ENCODE peak calls at places on chromosomes 5 and 9, in nine cellular contexts. C is neural progenitor cell, N is heart right ventricle, L is aorta, B is cardiac muscle cell, V is breast epithelium, M is K562, G is lung, I is fibroblast of lung. F is an unnamed sample.

GRCh38 chr5:82019342-82020138 is 47.7 kb downstream of the ATG10 start:
- DNase-seq in L (no peak), V (no peak), B (no peak), I (no peak), G (no peak), N (no peak), C (peak), M (no peak), F (no peak)

GRCh38 chr9:121286688-121286972 is 18.7 kb downstream of the GSN start:
- DNase-seq in C (no peak), M (no peak), I (no peak), G (no peak), L (no peak), N (no peak), B (no peak), V (no peak), F (no peak)

GRCh38 chr5:122967085-122967484 is 69.4 kb downstream of the PPIC start:
- DNase-seq in V (no peak), G (no peak), N (no peak), M (no peak), C (no peak), B (no peak), I (no peak), L (no peak), F (no peak)

GRCh38 chr5:74286734-74287705 is 353.5 kb downstream of the ENC1 start:
- DNase-seq in I (no peak), B (no peak), G (no peak), V (no peak), N (no peak), M (no peak), L (no peak), C (no peak), F (no peak)

GRCh38 chr5:120124961-120125360 is 339.1 kb upstream of the PRR16 start:
- DNase-seq in I (peak), G (no peak), L (no peak), M (no peak), B (no peak), V (no peak), N (no peak), C (no peak), F (no peak)

GRCh38 chr5:116732591-116732990 is 158.0 kb upstream of the SEMA6A start:
- DNase-seq in B (no peak), V (no peak), C (no peak), L (no peak), I (no peak), G (no peak), N (no peak), M (no peak), F (no peak)

GRCh38 chr9:136483589-136484152 is 831 bp upstream of the SEC16A start:
- DNase-seq in V (peak), L (peak), I (peak), B (peak), G (peak), N (peak), M (peak), C (peak), F (peak)

GRCh38 chr5:19555876-19556275 is 432.1 kb downstream of the CDH18 start:
- DNase-seq in V (no peak), M (no peak), I (no peak), L (no peak), C (no peak), G (no peak), B (no peak), N (no peak), F (no peak)

GRCh38 chr5:132055808-132056609 is 4.4 kb upstream of the IL3 start:
- DNase-seq in M (no peak), L (peak), I (no peak), G (peak), B (no peak), C (no peak), V (no peak), N (no peak), F (peak)

GRCh38 chr9:108687360-108687981 is 168.3 kb downstream of the ACTL7B start:
- DNase-seq in G (no peak), L (no peak), V (no peak), M (no peak), N (no peak), B (no peak), I (peak), C (no peak), F (no peak)

GRCh38 chr9:126301985-126302603 is 24.5 kb upstream of the MVB12B start:
- DNase-seq in N (no peak), M (peak), I (peak), B (peak), C (peak), V (peak), G (peak), L (no peak), F (peak)

GRCh38 chr9:127252405-127253093 is 12.0 kb upstream of the GARNL3 start:
- DNase-seq in B (no peak), C (no peak), N (no peak), G (no peak), V (no peak), M (no peak), I (peak), L (no peak), F (no peak)

GRCh38 chr5:36661446-36662220 is 55.2 kb downstream of the SLC1A3 start:
- DNase-seq in C (no peak), M (no peak), B (no peak), L (no peak), I (no peak), N (no peak), V (no peak), G (no peak), F (no peak)

GRCh38 chr5:81855576-81855975 is 104.7 kb upstream of the SSBP2 start:
- DNase-seq in N (no peak), I (no peak), L (no peak), G (no peak), M (no peak), V (no peak), C (no peak), B (no peak), F (no peak)

GRCh38 chr9:17330097-17330496 is 195.3 kb downstream of the CNTLN start:
- DNase-seq in L (no peak), B (no peak), I (peak), V (no peak), M (no peak), C (no peak), G (no peak), N (no peak), F (no peak)

GRCh38 chr9:121997791-121998190 is 95.3 kb downstream of the TTLL11 start:
- DNase-seq in M (no peak), I (peak), N (no peak), L (no peak), V (no peak), G (no peak), C (no peak), B (no peak), F (no peak)

GRCh38 chr5:25090818-25091217 is 446.0 kb upstream of the CDH10 start:
- DNase-seq in B (no peak), C (no peak), N (no peak), M (no peak), V (no peak), L (no peak), G (no peak), I (peak), F (no peak)

GRCh38 chr5:181084631-181085195 is 44.6 kb downstream of the BTNL9 start:
- DNase-seq in N (no peak), L (no peak), M (no peak), G (no peak), V (no peak), B (no peak), I (no peak), C (no peak), F (no peak)

GRCh38 chr5:123881791-123882244 is 369.8 kb downstream of the CSNK1G3 start:
- DNase-seq in L (no peak), C (no peak), V (no peak), M (no peak), B (no peak), I (peak), G (no peak), N (no peak), F (no peak)

GRCh38 chr9:132551556-132551955 is 30.9 kb upstream of the BARHL1 start:
- DNase-seq in C (no peak), V (no peak), I (no peak), M (no peak), G (no peak), L (no peak), N (no peak), B (no peak), F (no peak)

GRCh38 chr9:17775646-17776045 is 196.8 kb downstream of the SH3GL2 start:
- DNase-seq in C (no peak), V (no peak), B (no peak), N (no peak), L (no peak), M (no peak), I (no peak), G (no peak), F (no peak)

GRCh38 chr9:122954253-122954691 is 13.5 kb downstream of the RABGAP1 start:
- DNase-seq in C (no peak), G (no peak), B (no peak), V (no peak), L (no peak), N (no peak), M (no peak), I (peak), F (no peak)

GRCh38 chr5:74873525-74874249 is 7.5 kb upstream of the FAM169A start:
- DNase-seq in L (no peak), B (no peak), N (no peak), G (no peak), V (no peak), C (no peak), I (no peak), M (no peak), F (no peak)

GRCh38 chr5:157459715-157460599 is at the start of gene NIPAL4:
- DNase-seq in N (no peak), G (no peak), V (no peak), L (peak), C (peak), M (no peak), I (no peak), B (peak), F (peak)

GRCh38 chr5:152549709-152550108 is 144.6 kb upstream of the NMUR2 start:
- DNase-seq in I (no peak), L (no peak), M (no peak), C (no peak), G (no peak), N (no peak), V (no peak), B (no peak), F (no peak)

GRCh38 chr5:172162348-172162747 is 25.7 kb downstream of the STK10 start:
- DNase-seq in L (no peak), V (no peak), B (no peak), C (peak), I (peak), G (no peak), M (no peak), N (no peak), F (no peak)

GRCh38 chr5:151038801-151039238 is 18.4 kb downstream of the GPX3 start:
- DNase-seq in C (no peak), G (no peak), B (no peak), N (no peak), V (no peak), L (peak), I (no peak), M (no peak), F (no peak)

GRCh38 chr5:82355921-82356454 is 77.8 kb upstream of the RPS23 start:
- DNase-seq in N (no peak), B (no peak), G (no peak), L (no peak), M (no peak), V (no peak), I (peak), C (no peak), F (no peak)

GRCh38 chr5:179330186-179330900 is 14.9 kb downstream of the ADAMTS2 start:
- DNase-seq in N (no peak), L (peak), B (no peak), C (no peak), M (no peak), G (no peak), I (no peak), V (no peak), F (no peak)

GRCh38 chr5:17185776-17186175 is 31.7 kb upstream of the BASP1 start:
- DNase-seq in B (no peak), M (no peak), V (peak), N (no peak), G (no peak), I (peak), C (no peak), L (no peak), F (no peak)

GRCh38 chr5:74296685-74297084 is 343.8 kb downstream of the ENC1 start:
- DNase-seq in N (no peak), B (no peak), L (no peak), C (no peak), G (no peak), V (no peak), I (peak), M (no peak), F (no peak)

GRCh38 chr9:14030350-14030823 is 283.6 kb downstream of the NFIB start:
- DNase-seq in N (no peak), I (peak), B (no peak), L (no peak), C (no peak), M (no peak), V (no peak), G (no peak), F (no peak)

GRCh38 chr9:89431930-89432725 is 65.8 kb downstream of the SEMA4D start:
- DNase-seq in N (no peak), I (no peak), V (no peak), G (no peak), B (no peak), L (no peak), M (no peak), C (no peak), F (no peak)

GRCh38 chr9:89993678-89994630 is 389.1 kb downstream of the GADD45G start:
- DNase-seq in L (no peak), G (peak), M (no peak), I (no peak), B (peak), V (no peak), N (no peak), C (no peak), F (no peak)

DNA sequence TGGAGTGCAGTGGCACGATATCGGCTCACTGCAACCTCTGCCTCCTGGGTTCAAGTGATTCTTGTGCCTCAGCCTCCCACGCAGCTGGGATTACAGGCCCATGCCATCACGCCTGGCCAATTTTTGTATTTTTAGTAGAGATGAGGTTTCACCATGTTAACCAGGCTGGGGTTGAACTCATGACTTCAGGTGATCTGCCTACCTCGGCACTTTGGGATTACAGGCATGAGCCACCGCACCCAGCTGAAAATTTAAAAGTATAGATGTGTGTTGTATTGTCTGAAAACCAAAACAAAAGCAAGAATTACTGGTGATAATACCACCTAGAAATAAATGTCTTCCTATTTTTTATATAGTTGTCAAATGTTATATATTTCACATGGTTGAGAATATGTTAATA is 162.0 kb upstream of the DMRT1 start:
- DNase-seq in G (no peak), L (no peak), V (no peak), C (no peak), B (no peak), N (no peak), M (no peak), I (no peak), F (no peak)
- H3K27ac ChIP-seq in G (no peak), L (no peak), V (peak), C (no peak), B (no peak), N (no peak), M (no peak), I (no peak), F (no peak)

GRCh38 chr5:176743828-176744583 is 66.4 kb upstream of the UNC5A start:
- DNase-seq in G (no peak), B (no peak), M (no peak), L (peak), I (no peak), C (no peak), N (no peak), V (no peak), F (no peak)
- H3K27ac ChIP-seq in G (no peak), B (no peak), M (no peak), L (no peak), I (no peak), C (no peak), N (no peak), V (no peak), F (no peak)

GRCh38 chr5:160188968-160189319 is 40.4 kb upstream of the FABP6 start:
- DNase-seq in I (no peak), M (no peak), L (no peak), V (no peak), C (no peak), B (no peak), N (no peak), G (no peak), F (no peak)
- H3K27ac ChIP-seq in I (peak), M (no peak), L (no peak), V (no peak), C (no peak), B (no peak), N (peak), G (no peak), F (no peak)

DNA sequence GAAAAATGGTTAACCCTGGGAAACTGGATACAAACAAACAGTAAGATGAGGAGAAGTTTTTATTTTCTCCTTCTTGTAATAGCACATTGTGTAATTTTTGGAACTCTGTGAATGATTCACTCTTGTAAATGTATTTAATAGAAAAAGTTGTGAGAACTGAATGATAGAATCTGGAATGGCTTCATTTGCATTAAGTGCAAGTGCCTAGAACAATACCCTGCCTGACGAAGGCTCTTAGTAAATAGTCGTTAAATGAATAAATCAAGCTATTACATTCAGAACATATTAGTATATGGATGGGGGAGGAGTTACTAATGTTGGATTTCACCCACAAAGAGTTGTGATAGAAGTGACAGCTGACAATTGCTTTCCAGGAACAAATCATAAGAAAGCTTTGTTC is 442.5 kb downstream of the EFNA5 start:
- DNase-seq in C (no peak), M (no peak), L (no peak), V (no peak), I (no peak), N (no peak), G (no peak), B (no peak), F (no peak)
- H3K27ac ChIP-seq in C (no peak), M (no peak), L (no peak), V (no peak), I (no peak), N (no peak), G (no peak), B (no peak), F (no peak)

DNA sequence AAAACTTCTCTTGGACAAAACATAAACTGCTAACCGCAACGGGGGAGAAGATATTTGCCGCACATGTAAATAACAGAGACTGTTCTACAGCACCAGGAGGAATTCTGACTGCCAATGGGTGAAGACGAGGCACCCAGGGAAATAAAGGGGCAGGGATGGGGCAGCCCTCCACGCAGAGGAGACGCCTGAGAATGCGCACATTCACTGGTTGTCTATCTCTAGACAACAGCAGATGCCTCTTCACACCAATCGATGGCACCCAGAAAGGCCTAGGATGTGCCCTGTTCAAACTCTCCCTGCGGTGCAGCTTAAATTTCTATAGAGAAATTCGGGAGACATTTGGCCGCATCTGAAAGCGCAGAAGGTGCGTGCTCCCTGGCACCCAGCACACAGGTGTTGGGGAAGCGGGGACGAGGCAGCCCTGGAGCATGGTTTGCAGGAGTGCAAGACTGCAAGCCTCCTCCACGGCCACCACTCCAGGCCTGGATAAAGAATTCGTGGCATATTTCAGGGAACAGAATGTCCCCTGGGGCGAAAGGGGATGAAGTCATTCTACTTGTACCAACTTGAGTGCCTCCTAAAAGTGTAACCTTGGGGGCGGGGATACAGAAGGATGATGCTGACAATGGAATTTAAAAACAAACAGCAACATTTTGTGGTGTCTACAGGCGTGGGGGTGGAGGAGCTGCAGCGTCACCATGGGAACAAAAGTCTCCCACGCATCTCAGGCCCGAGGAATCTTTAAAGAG is 6.3 kb upstream of the IRX2 start:
- DNase-seq in B (no peak), N (no peak), C (no peak), G (peak), I (no peak), V (peak), M (no peak), L (no peak), F (no peak)
- H3K27ac ChIP-seq in B (no peak), N (no peak), C (no peak), G (no peak), I (no peak), V (no peak), M (no peak), L (no peak), F (no peak)

GRCh38 chr5:130323804-130324454 is 419.7 kb downstream of the CHSY3 start:
- DNase-seq in V (no peak), M (no peak), L (no peak), B (no peak), N (no peak), G (no peak), C (no peak), I (peak), F (no peak)
- H3K27ac ChIP-seq in V (no peak), M (no peak), L (no peak), B (no peak), N (peak), G (no peak), C (no peak), I (no peak), F (no peak)

F was measured in effector memory CD4-positive, alpha-beta T cell.